ENCODE peak calls at places on chromosomes 12 and 14, in six cellular contexts. One of them, this sample, is unnamed.

GRCh38 chr14:78401866-78402265 is 231.7 kb downstream of the NRXN3 start:
- DNase-seq in AG04450: no peak
- DNase-seq in cardiac muscle cell: no peak
- DNase-seq in hepatocyte: no peak
- DNase-seq in MM.1S: no peak
- DNase-seq in CD4-positive, alpha-beta T cell: no peak
- DNase-seq in this sample: no peak

GRCh38 chr12:663293-663871 is at the start of gene NINJ2:
- DNase-seq in AG04450: no peak
- DNase-seq in cardiac muscle cell: no peak
- DNase-seq in hepatocyte: no peak
- DNase-seq in MM.1S: no peak
- DNase-seq in CD4-positive, alpha-beta T cell: no peak
- DNase-seq in this sample: no peak

GRCh38 chr14:50085570-50086315 is 30.6 kb downstream of the VCPKMT start:
- DNase-seq in AG04450: no peak
- DNase-seq in cardiac muscle cell: no peak
- DNase-seq in hepatocyte: no peak
- DNase-seq in MM.1S: no peak
- DNase-seq in CD4-positive, alpha-beta T cell: no peak
- DNase-seq in this sample: no peak

GRCh38 chr12:14366211-14366762 is 805 bp downstream of the ATF7IP start:
- DNase-seq in AG04450: no peak
- DNase-seq in cardiac muscle cell: peak; percentile 31
- DNase-seq in hepatocyte: peak; percentile 20
- DNase-seq in MM.1S: peak; percentile 50
- DNase-seq in CD4-positive, alpha-beta T cell: no peak
- DNase-seq in this sample: no peak

GRCh38 chr14:47539065-47539464 is 136.3 kb downstream of the MDGA2 start:
- DNase-seq in AG04450: no peak
- DNase-seq in cardiac muscle cell: peak; percentile 29
- DNase-seq in hepatocyte: peak; percentile 37
- DNase-seq in MM.1S: no peak
- DNase-seq in CD4-positive, alpha-beta T cell: no peak
- DNase-seq in this sample: no peak

GRCh38 chr14:62667515-62667914 is 377.7 kb downstream of the KCNH5 start:
- DNase-seq in AG04450: no peak
- DNase-seq in cardiac muscle cell: no peak
- DNase-seq in hepatocyte: no peak
- DNase-seq in MM.1S: no peak
- DNase-seq in CD4-positive, alpha-beta T cell: no peak
- DNase-seq in this sample: no peak

GRCh38 chr12:131617596-131618302 is 93.1 kb upstream of the SFSWAP start:
- DNase-seq in AG04450: no peak
- DNase-seq in cardiac muscle cell: no peak
- DNase-seq in hepatocyte: no peak
- DNase-seq in MM.1S: no peak
- DNase-seq in CD4-positive, alpha-beta T cell: no peak
- DNase-seq in this sample: no peak

GRCh38 chr12:54019111-54019811 is 9.0 kb upstream of the HOXC6 start:
- DNase-seq in AG04450: no peak
- DNase-seq in cardiac muscle cell: no peak
- DNase-seq in hepatocyte: no peak
- DNase-seq in MM.1S: no peak
- DNase-seq in CD4-positive, alpha-beta T cell: no peak
- DNase-seq in this sample: no peak

GRCh38 chr14:63032056-63032455 is 13.2 kb downstream of the KCNH5 start:
- DNase-seq in AG04450: no peak
- DNase-seq in cardiac muscle cell: peak; percentile 64
- DNase-seq in hepatocyte: no peak
- DNase-seq in MM.1S: no peak
- DNase-seq in CD4-positive, alpha-beta T cell: no peak
- DNase-seq in this sample: no peak

GRCh38 chr12:44286336-44286735 is 450.5 kb downstream of the TMEM117 start:
- DNase-seq in AG04450: no peak
- DNase-seq in cardiac muscle cell: no peak
- DNase-seq in hepatocyte: no peak
- DNase-seq in MM.1S: no peak
- DNase-seq in CD4-positive, alpha-beta T cell: no peak
- DNase-seq in this sample: no peak

GRCh38 chr12:65495233-65495632 is 216.8 kb downstream of the MSRB3 start:
- DNase-seq in AG04450: peak; percentile 33
- DNase-seq in cardiac muscle cell: no peak
- DNase-seq in hepatocyte: no peak
- DNase-seq in MM.1S: no peak
- DNase-seq in CD4-positive, alpha-beta T cell: no peak
- DNase-seq in this sample: no peak

GRCh38 chr14:105267820-105268548 is 19.7 kb downstream of the BTBD6 start:
- DNase-seq in AG04450: no peak
- DNase-seq in cardiac muscle cell: no peak
- DNase-seq in hepatocyte: no peak
- DNase-seq in MM.1S: no peak
- DNase-seq in CD4-positive, alpha-beta T cell: no peak
- DNase-seq in this sample: no peak
- TF ChIP-seq CTCF in AG04450: no peak
- TF ChIP-seq CTCF in cardiac muscle cell: no peak
- TF ChIP-seq CTCF in hepatocyte: no peak
- TF ChIP-seq CTCF in MM.1S: no peak
- TF ChIP-seq CTCF in CD4-positive, alpha-beta T cell: no peak
- TF ChIP-seq CTCF in this sample: no peak

DNA sequence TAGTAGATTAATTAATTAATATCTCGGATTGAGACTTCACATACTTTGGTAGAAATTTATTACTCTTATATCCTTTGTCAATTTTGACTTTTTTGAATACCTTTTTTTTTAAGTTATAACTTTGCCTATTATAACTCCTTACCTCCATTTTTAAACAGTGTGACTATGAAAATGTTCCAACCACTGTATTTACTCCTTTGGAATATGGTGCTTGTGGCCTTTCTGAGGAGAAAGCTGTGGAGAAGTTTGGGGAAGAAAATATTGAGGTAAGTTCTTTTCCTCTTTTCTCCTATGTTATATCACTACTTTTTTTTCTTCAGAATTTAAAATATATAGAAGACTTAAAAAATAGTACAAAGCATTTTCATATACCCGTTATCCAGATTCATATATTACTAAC is 27.8 kb downstream of the EID3 start:
- DNase-seq in AG04450: no peak
- DNase-seq in cardiac muscle cell: no peak
- DNase-seq in hepatocyte: no peak
- DNase-seq in MM.1S: no peak
- DNase-seq in CD4-positive, alpha-beta T cell: no peak
- DNase-seq in this sample: no peak
- TF ChIP-seq CTCF in AG04450: no peak
- TF ChIP-seq CTCF in cardiac muscle cell: no peak
- TF ChIP-seq CTCF in hepatocyte: no peak
- TF ChIP-seq CTCF in MM.1S: no peak
- TF ChIP-seq CTCF in CD4-positive, alpha-beta T cell: no peak
- TF ChIP-seq CTCF in this sample: no peak

GRCh38 chr14:52527052-52527451 is 25.3 kb downstream of the TXNDC16 start:
- DNase-seq in AG04450: no peak
- DNase-seq in cardiac muscle cell: no peak
- DNase-seq in hepatocyte: no peak
- DNase-seq in MM.1S: no peak
- DNase-seq in CD4-positive, alpha-beta T cell: no peak
- DNase-seq in this sample: no peak
- TF ChIP-seq CTCF in AG04450: no peak
- TF ChIP-seq CTCF in cardiac muscle cell: no peak
- TF ChIP-seq CTCF in hepatocyte: no peak
- TF ChIP-seq CTCF in MM.1S: no peak
- TF ChIP-seq CTCF in CD4-positive, alpha-beta T cell: no peak
- TF ChIP-seq CTCF in this sample: no peak

GRCh38 chr14:75520852-75521251 is 1.4 kb upstream of the BATF start:
- DNase-seq in AG04450: no peak
- DNase-seq in cardiac muscle cell: no peak
- DNase-seq in hepatocyte: no peak
- DNase-seq in MM.1S: no peak
- DNase-seq in CD4-positive, alpha-beta T cell: no peak
- DNase-seq in this sample: no peak

GRCh38 chr14:75521415-75522199 is 662 bp upstream of the BATF start:
- DNase-seq in AG04450: no peak
- DNase-seq in cardiac muscle cell: no peak
- DNase-seq in hepatocyte: peak; percentile 42
- DNase-seq in MM.1S: peak; percentile 6
- DNase-seq in CD4-positive, alpha-beta T cell: no peak
- DNase-seq in this sample: no peak

GRCh38 chr14:75519394-75519793 is 2.9 kb upstream of the BATF start:
- DNase-seq in AG04450: no peak
- DNase-seq in cardiac muscle cell: no peak
- DNase-seq in hepatocyte: no peak
- DNase-seq in MM.1S: no peak
- DNase-seq in CD4-positive, alpha-beta T cell: no peak
- DNase-seq in this sample: no peak

GRCh38 chr14:75519826-75520692 is 2.2 kb upstream of the BATF start:
- DNase-seq in AG04450: peak; percentile 4
- DNase-seq in cardiac muscle cell: no peak
- DNase-seq in hepatocyte: no peak
- DNase-seq in MM.1S: no peak
- DNase-seq in CD4-positive, alpha-beta T cell: no peak
- DNase-seq in this sample: no peak

GRCh38 chr14:75518625-75519024 is 3.6 kb upstream of the BATF start:
- DNase-seq in AG04450: no peak
- DNase-seq in cardiac muscle cell: peak; percentile 44
- DNase-seq in hepatocyte: no peak
- DNase-seq in MM.1S: peak; percentile 21
- DNase-seq in CD4-positive, alpha-beta T cell: peak; percentile 8
- DNase-seq in this sample: no peak
- TF ChIP-seq CTCF in AG04450: no peak
- TF ChIP-seq CTCF in cardiac muscle cell: peak; percentile 42
- TF ChIP-seq CTCF in hepatocyte: peak; percentile 18
- TF ChIP-seq CTCF in MM.1S: peak; percentile 29
- TF ChIP-seq CTCF in CD4-positive, alpha-beta T cell: peak; percentile 40
- TF ChIP-seq CTCF in this sample: no peak

DNA sequence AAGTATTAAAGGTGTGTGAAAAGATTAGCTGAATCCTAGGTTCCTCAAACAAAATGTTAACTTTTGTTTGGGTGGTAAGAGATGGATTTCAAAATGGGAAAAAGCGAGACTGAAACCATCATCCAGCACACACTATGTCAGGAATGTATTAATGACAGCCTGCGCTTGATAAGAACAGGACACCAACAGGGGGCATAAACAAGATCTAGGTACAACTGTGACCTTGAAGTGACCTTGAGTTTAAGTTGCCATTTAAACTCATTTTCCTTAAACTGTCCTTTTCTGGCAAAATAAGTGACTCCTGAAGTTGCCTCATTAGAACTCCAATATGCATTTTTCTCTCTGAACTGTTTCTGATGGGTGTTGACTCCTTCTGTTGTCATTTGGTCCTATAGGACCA is 17.1 kb downstream of the PRKCH start:
- DNase-seq in AG04450: no peak
- DNase-seq in cardiac muscle cell: no peak
- DNase-seq in hepatocyte: no peak
- DNase-seq in MM.1S: no peak
- DNase-seq in CD4-positive, alpha-beta T cell: no peak
- DNase-seq in this sample: no peak
- TF ChIP-seq CTCF in AG04450: no peak
- TF ChIP-seq CTCF in cardiac muscle cell: no peak
- TF ChIP-seq CTCF in hepatocyte: no peak
- TF ChIP-seq CTCF in MM.1S: no peak
- TF ChIP-seq CTCF in CD4-positive, alpha-beta T cell: no peak
- TF ChIP-seq CTCF in this sample: no peak

DNA sequence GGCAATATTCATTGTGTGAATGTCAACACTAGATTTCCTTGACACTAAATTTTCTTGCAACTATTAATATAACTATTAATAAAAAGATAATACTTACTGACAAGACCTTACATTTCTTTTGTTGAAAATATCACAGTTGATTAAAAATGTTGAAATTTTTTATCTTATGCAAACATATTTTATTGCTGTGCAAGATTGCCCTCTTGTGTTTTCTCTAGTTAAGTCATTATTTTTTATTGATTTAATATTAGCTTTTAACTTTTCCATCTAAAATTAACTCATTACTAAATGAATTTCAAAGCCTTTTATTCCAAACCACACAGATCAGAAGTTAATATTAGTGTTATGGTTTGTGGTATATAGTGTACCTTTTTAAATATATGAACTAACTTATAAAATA is 11.7 kb upstream of the NAA30 start:
- DNase-seq in AG04450: no peak
- DNase-seq in cardiac muscle cell: no peak
- DNase-seq in hepatocyte: no peak
- DNase-seq in MM.1S: no peak
- DNase-seq in CD4-positive, alpha-beta T cell: no peak
- DNase-seq in this sample: no peak
- TF ChIP-seq CTCF in AG04450: peak; percentile 11
- TF ChIP-seq CTCF in cardiac muscle cell: no peak
- TF ChIP-seq CTCF in hepatocyte: peak; percentile 38
- TF ChIP-seq CTCF in MM.1S: no peak
- TF ChIP-seq CTCF in CD4-positive, alpha-beta T cell: no peak
- TF ChIP-seq CTCF in this sample: no peak

GRCh38 chr12:22979854-22980253 is 354.9 kb downstream of the ETNK1 start:
- DNase-seq in AG04450: no peak
- DNase-seq in cardiac muscle cell: no peak
- DNase-seq in hepatocyte: no peak
- DNase-seq in MM.1S: no peak
- DNase-seq in CD4-positive, alpha-beta T cell: no peak
- DNase-seq in this sample: no peak

GRCh38 chr12:22982635-22983034 is 357.7 kb downstream of the ETNK1 start:
- DNase-seq in AG04450: no peak
- DNase-seq in cardiac muscle cell: no peak
- DNase-seq in hepatocyte: no peak
- DNase-seq in MM.1S: no peak
- DNase-seq in CD4-positive, alpha-beta T cell: no peak
- DNase-seq in this sample: no peak

GRCh38 chr12:22978962-22979361 is 354.0 kb downstream of the ETNK1 start:
- DNase-seq in AG04450: peak; percentile 80
- DNase-seq in cardiac muscle cell: no peak
- DNase-seq in hepatocyte: peak; percentile 13
- DNase-seq in MM.1S: no peak
- DNase-seq in CD4-positive, alpha-beta T cell: no peak
- DNase-seq in this sample: peak; percentile 23

GRCh38 chr12:22986997-22987396 is 362.0 kb downstream of the ETNK1 start:
- DNase-seq in AG04450: no peak
- DNase-seq in cardiac muscle cell: no peak
- DNase-seq in hepatocyte: no peak
- DNase-seq in MM.1S: no peak
- DNase-seq in CD4-positive, alpha-beta T cell: no peak
- DNase-seq in this sample: no peak

DNA sequence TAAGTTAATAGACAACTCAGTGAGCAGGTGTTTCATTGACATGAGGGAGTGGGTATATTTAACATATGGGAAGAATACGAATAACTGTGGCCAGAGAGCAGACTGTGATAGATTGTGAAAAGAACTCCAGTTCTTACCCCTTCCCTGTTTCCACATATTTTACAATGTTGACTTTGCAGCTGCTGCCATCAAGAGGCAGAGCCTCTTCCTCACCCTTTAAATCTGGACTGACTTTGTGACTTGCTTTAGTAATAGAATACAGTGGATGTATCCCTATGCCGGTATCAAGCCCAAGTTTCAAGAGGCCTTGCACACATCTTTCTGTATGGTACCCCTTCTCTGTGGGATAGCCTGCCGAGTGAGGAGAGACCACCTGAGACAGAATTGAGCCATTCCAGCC is 356.7 kb downstream of the ETNK1 start:
- DNase-seq in AG04450: no peak
- DNase-seq in cardiac muscle cell: peak; percentile 26
- DNase-seq in hepatocyte: peak; percentile 40
- DNase-seq in MM.1S: no peak
- DNase-seq in CD4-positive, alpha-beta T cell: no peak
- DNase-seq in this sample: no peak
- TF ChIP-seq CTCF in AG04450: peak; percentile 16
- TF ChIP-seq CTCF in cardiac muscle cell: peak; percentile 26
- TF ChIP-seq CTCF in hepatocyte: peak; percentile 41
- TF ChIP-seq CTCF in MM.1S: no peak
- TF ChIP-seq CTCF in CD4-positive, alpha-beta T cell: no peak
- TF ChIP-seq CTCF in this sample: no peak

This sample was measured in omental fat pad.